ENCODE peak calls at places on chromosomes 12 and 14, in seven cellular contexts. O, T, F, L, P, Z and X are unnamed samples.

GRCh38 chr12:89657090-89657489 is 51.5 kb downstream of the ATP2B1 start:
- DNase-seq in P (no peak), F (no peak), T (no peak), Z (no peak), O (no peak), L (no peak), X (no peak)

GRCh38 chr14:81396108-81396507 is 4.0 kb downstream of the STON2 start:
- DNase-seq in T (no peak), F (no peak), Z (no peak), O (no peak), P (no peak), L (no peak), X (no peak)

GRCh38 chr14:58738189-58738836 is 100.6 kb downstream of the DACT1 start:
- DNase-seq in T (no peak), Z (no peak), L (no peak), P (no peak), F (no peak), O (no peak), X (no peak)

GRCh38 chr14:50763386-50764007 is 67.5 kb downstream of the NIN start:
- DNase-seq in O (no peak), L (no peak), P (no peak), F (no peak), Z (no peak), T (no peak), X (peak)

GRCh38 chr14:20632831-20633771 is 8.4 kb downstream of the OR6S1 start:
- DNase-seq in P (peak), T (peak), Z (peak), F (no peak), O (peak), L (peak), X (peak)

GRCh38 chr14:60965402-60965801 is 15.5 kb downstream of the TRMT5 start:
- DNase-seq in Z (no peak), T (no peak), O (no peak), F (no peak), L (no peak), P (no peak), X (no peak)

GRCh38 chr12:10453144-10453543 is at the start of gene KLRC1:
- DNase-seq in Z (no peak), F (no peak), T (no peak), L (no peak), O (no peak), P (no peak), X (no peak)

GRCh38 chr12:22272596-22272995 is 61.9 kb downstream of the ST8SIA1 start:
- DNase-seq in T (no peak), F (no peak), L (no peak), Z (no peak), P (no peak), O (no peak), X (no peak)

GRCh38 chr12:45756666-45757065 is 27.2 kb downstream of the ARID2 start:
- DNase-seq in T (no peak), F (no peak), P (no peak), Z (no peak), L (no peak), O (no peak), X (no peak)

GRCh38 chr14:103401223-103402214 is 16.3 kb downstream of the MARK3 start:
- DNase-seq in F (no peak), P (no peak), L (no peak), O (no peak), T (no peak), Z (no peak), X (no peak)

GRCh38 chr12:64915242-64915641 is 90.8 kb downstream of the TBC1D30 start:
- DNase-seq in F (no peak), Z (no peak), L (no peak), P (no peak), T (no peak), O (no peak), X (no peak)

GRCh38 chr12:25058619-25059018 is 109.7 kb upstream of the BCAT1 start:
- DNase-seq in F (no peak), Z (peak), O (no peak), L (no peak), P (no peak), T (no peak), X (no peak)

GRCh38 chr12:101490286-101490920 is 15.3 kb downstream of the SPIC start:
- DNase-seq in O (peak), T (peak), Z (no peak), P (peak), L (no peak), F (peak), X (peak)

GRCh38 chr12:82873309-82873708 is 186.6 kb downstream of the TMTC2 start:
- DNase-seq in L (no peak), T (no peak), O (no peak), P (no peak), F (no peak), Z (no peak), X (no peak)

GRCh38 chr12:117114784-117115183 is 15.6 kb upstream of the TESC start:
- DNase-seq in T (no peak), P (no peak), O (no peak), L (no peak), F (no peak), Z (no peak), X (no peak)

GRCh38 chr14:81176224-81176623 is 44.5 kb downstream of the GTF2A1 start:
- DNase-seq in L (no peak), P (no peak), Z (no peak), F (no peak), T (no peak), O (no peak), X (no peak)

GRCh38 chr14:73476451-73476905 is 14.3 kb upstream of the RIOX1 start:
- DNase-seq in L (no peak), Z (no peak), P (no peak), F (no peak), T (no peak), O (no peak), X (no peak)

GRCh38 chr12:15123401-15123800 is 97.8 kb downstream of the RERG start:
- DNase-seq in Z (no peak), L (no peak), O (no peak), P (no peak), T (no peak), F (no peak), X (no peak)

GRCh38 chr14:68549966-68550705 is 242.7 kb downstream of the ZFP36L1 start:
- DNase-seq in F (no peak), O (no peak), Z (no peak), T (peak), L (no peak), P (no peak), X (no peak)

GRCh38 chr12:24630446-24630845 is 318.5 kb downstream of the BCAT1 start:
- DNase-seq in P (no peak), T (no peak), F (no peak), O (no peak), Z (no peak), L (no peak), X (no peak)

GRCh38 chr14:53515264-53515663 is 362.1 kb upstream of the DDHD1 start:
- DNase-seq in L (no peak), F (no peak), T (no peak), P (no peak), O (no peak), Z (no peak), X (no peak)

GRCh38 chr14:101808020-101808641 is 46.6 kb downstream of the PPP2R5C start:
- DNase-seq in T (peak), F (no peak), P (peak), O (peak), Z (no peak), L (peak), X (no peak)

GRCh38 chr14:101507306-101508150 is 53.8 kb upstream of the DIO3 start:
- DNase-seq in Z (no peak), P (no peak), T (no peak), O (no peak), L (no peak), F (no peak), X (no peak)

GRCh38 chr12:12017135-12017581 is 53.6 kb upstream of the BCL2L14 start:
- DNase-seq in T (no peak), P (no peak), Z (no peak), F (no peak), L (peak), O (no peak), X (no peak)

GRCh38 chr12:31647106-31647505 is 12.4 kb upstream of the ETFBKMT start:
- DNase-seq in O (no peak), F (no peak), T (no peak), P (no peak), L (peak), Z (no peak), X (peak)

GRCh38 chr12:97301576-97301975 is 161.0 kb upstream of the RMST start:
- DNase-seq in L (no peak), T (no peak), O (no peak), Z (no peak), F (no peak), P (no peak), X (no peak)

GRCh38 chr14:51533160-51533559 is 118.5 kb upstream of the FRMD6 start:
- DNase-seq in L (no peak), T (no peak), Z (no peak), F (no peak), P (no peak), O (no peak), X (no peak)

GRCh38 chr12:53254816-53255545 is 13.1 kb upstream of the ESPL1 start:
- DNase-seq in O (no peak), L (no peak), P (no peak), Z (no peak), T (no peak), F (no peak), X (no peak)

GRCh38 chr12:3770891-3771290 is 18.0 kb upstream of the CRACR2A start:
- DNase-seq in O (no peak), L (no peak), T (no peak), P (no peak), Z (no peak), F (no peak), X (no peak)

GRCh38 chr12:95169368-95169767 is 47.9 kb downstream of the FGD6 start:
- DNase-seq in Z (no peak), P (peak), O (peak), F (peak), L (no peak), T (no peak), X (no peak)

GRCh38 chr14:34797747-34798583 is 77.2 kb downstream of the BAZ1A start:
- DNase-seq in O (peak), L (no peak), T (peak), Z (no peak), P (peak), F (no peak), X (no peak)

GRCh38 chr14:105068818-105069217 is 3.6 kb upstream of the GPR132 start:
- DNase-seq in T (no peak), Z (no peak), O (no peak), F (no peak), L (no peak), P (no peak), X (no peak)

GRCh38 chr14:61103541-61104339 is 122.7 kb downstream of the SLC38A6 start:
- DNase-seq in L (peak), Z (no peak), F (peak), O (peak), P (peak), T (peak), X (peak)

DNA sequence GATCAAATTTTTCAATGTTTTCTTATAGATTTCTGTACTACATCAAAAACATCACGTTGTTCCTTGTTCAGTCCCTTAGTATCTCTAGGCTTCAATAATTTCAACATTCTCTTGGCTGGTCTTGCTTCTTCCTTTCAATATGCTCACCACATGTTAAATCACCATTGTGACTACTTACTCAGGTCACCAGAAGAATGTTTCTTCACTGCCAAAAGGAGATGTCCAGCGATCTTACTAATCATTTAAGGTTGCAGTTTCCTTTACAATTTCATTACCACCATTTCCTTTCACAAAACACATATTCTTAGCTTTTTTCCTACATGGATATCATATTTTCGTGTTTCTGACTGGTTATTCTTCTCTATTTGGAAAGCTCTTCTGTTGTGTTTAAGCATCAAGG is 363.8 kb downstream of the NAV3 start:
- DNase-seq in P (no peak), T (no peak), L (no peak), F (no peak), O (no peak), Z (no peak), X (no peak)
- TF ChIP-seq JUND in P (no peak), T (no peak), L (peak), F (no peak), O (no peak), Z (no peak), X (no peak)

DNA sequence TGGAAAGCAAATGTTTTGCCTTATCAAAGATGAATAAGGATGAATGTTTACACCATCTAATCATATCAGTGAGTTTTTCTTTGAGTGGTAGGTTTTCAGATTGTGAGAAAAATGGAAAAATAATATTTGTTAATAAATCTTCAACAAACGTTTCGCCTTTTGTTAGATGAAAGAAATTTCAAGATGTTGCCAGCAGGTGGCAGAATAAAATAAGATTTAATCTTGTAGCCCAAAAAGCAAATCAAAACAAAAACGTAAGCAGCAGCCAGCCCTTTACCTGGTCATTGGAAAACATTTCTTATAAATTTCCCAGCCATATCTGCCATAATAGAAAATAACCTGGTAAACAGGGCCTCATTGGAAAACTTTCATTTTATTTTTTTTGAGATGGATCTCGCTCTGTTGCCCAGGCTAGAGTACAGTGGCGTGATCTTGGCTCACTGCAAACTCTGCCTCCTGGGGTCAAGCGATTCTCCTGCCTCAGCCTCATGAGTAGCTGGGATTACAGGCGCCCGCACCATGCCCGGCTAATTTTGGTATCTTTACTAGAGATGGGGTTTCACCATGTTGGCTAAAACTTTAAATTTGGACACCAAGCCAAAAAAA is 15.4 kb upstream of the TMEM120B start:
- DNase-seq in O (peak), F (peak), Z (no peak), T (no peak), L (peak), P (peak), X (peak)
- TF ChIP-seq JUND in O (no peak), F (no peak), Z (no peak), T (no peak), L (no peak), P (no peak), X (no peak)

GRCh38 chr14:74940956-74941565 is 14.3 kb downstream of the PGF start:
- DNase-seq in O (no peak), P (no peak), T (no peak), F (no peak), Z (no peak), L (no peak), X (no peak)
- TF ChIP-seq JUND in O (no peak), P (no peak), T (no peak), F (no peak), Z (no peak), L (no peak), X (no peak)

GRCh38 chr12:33605776-33606175 is 166.2 kb upstream of the SYT10 start:
- DNase-seq in F (no peak), T (no peak), L (peak), Z (no peak), P (peak), O (peak), X (peak)
- TF ChIP-seq JUND in F (no peak), T (no peak), L (no peak), Z (no peak), P (no peak), O (no peak), X (no peak)